ENCODE peak calls at places on chromosomes 13 and 19, in six cellular contexts. One of them, this sample, is unnamed.

GRCh38 chr19:16895467-16896097 is 6.8 kb downstream of the F2RL3 start:
- DNase-seq in ovary: peak; percentile 87
- DNase-seq in breast epithelium: no peak
- DNase-seq in uterus: no peak
- DNase-seq in Peyer's patch: no peak
- DNase-seq in NB4: peak; percentile 48
- DNase-seq in this sample: no peak

GRCh38 chr19:42441047-42441440 is 1.7 kb downstream of the CXCL17 start:
- DNase-seq in ovary: no peak
- DNase-seq in breast epithelium: no peak
- DNase-seq in uterus: no peak
- DNase-seq in Peyer's patch: no peak
- DNase-seq in NB4: peak; percentile 4
- DNase-seq in this sample: no peak

GRCh38 chr19:32674153-32674958 is 624 bp downstream of the ANKRD27 start:
- DNase-seq in ovary: no peak
- DNase-seq in breast epithelium: no peak
- DNase-seq in uterus: no peak
- DNase-seq in Peyer's patch: no peak
- DNase-seq in NB4: peak; percentile 40
- DNase-seq in this sample: no peak

GRCh38 chr19:35202722-35203674 is 25.5 kb downstream of the FAM187B start:
- DNase-seq in ovary: no peak
- DNase-seq in breast epithelium: no peak
- DNase-seq in uterus: no peak
- DNase-seq in Peyer's patch: no peak
- DNase-seq in NB4: no peak
- DNase-seq in this sample: no peak

GRCh38 chr13:35518337-35518736 is 41.8 kb upstream of the MAB21L1 start:
- DNase-seq in ovary: no peak
- DNase-seq in breast epithelium: no peak
- DNase-seq in uterus: no peak
- DNase-seq in Peyer's patch: no peak
- DNase-seq in NB4: no peak
- DNase-seq in this sample: no peak

GRCh38 chr19:17113127-17113785 is 37.7 kb downstream of the MYO9B start:
- DNase-seq in ovary: no peak
- DNase-seq in breast epithelium: no peak
- DNase-seq in uterus: no peak
- DNase-seq in Peyer's patch: no peak
- DNase-seq in NB4: no peak
- DNase-seq in this sample: no peak

GRCh38 chr19:55832676-55833075 is 877 bp upstream of the NLRP11 start:
- DNase-seq in ovary: no peak
- DNase-seq in breast epithelium: no peak
- DNase-seq in uterus: no peak
- DNase-seq in Peyer's patch: no peak
- DNase-seq in NB4: no peak
- DNase-seq in this sample: no peak

GRCh38 chr19:49596954-49597702 is 6.1 kb downstream of the PRR12 start:
- DNase-seq in ovary: peak; percentile 46
- DNase-seq in breast epithelium: no peak
- DNase-seq in uterus: no peak
- DNase-seq in Peyer's patch: no peak
- DNase-seq in NB4: no peak
- DNase-seq in this sample: no peak

GRCh38 chr19:22532388-22533310 is 101.5 kb upstream of the ZNF492 start:
- DNase-seq in ovary: peak; percentile 98
- DNase-seq in breast epithelium: peak; percentile 95
- DNase-seq in uterus: peak; percentile 94
- DNase-seq in Peyer's patch: peak; percentile 61
- DNase-seq in NB4: peak; percentile 91
- DNase-seq in this sample: peak; percentile 99

GRCh38 chr13:21684576-21684975 is 13.7 kb downstream of the FGF9 start:
- DNase-seq in ovary: no peak
- DNase-seq in breast epithelium: no peak
- DNase-seq in uterus: no peak
- DNase-seq in Peyer's patch: no peak
- DNase-seq in NB4: no peak
- DNase-seq in this sample: no peak
- TF ChIP-seq POLR2A in ovary: no peak
- TF ChIP-seq POLR2A in breast epithelium: no peak
- TF ChIP-seq POLR2A in uterus: no peak
- TF ChIP-seq POLR2A in Peyer's patch: no peak
- TF ChIP-seq POLR2A in NB4: no peak
- TF ChIP-seq POLR2A in this sample: no peak

GRCh38 chr13:76637651-76638111 is 248.5 kb downstream of the KCTD12 start:
- DNase-seq in ovary: no peak
- DNase-seq in breast epithelium: no peak
- DNase-seq in uterus: no peak
- DNase-seq in Peyer's patch: no peak
- DNase-seq in NB4: no peak
- DNase-seq in this sample: no peak
- TF ChIP-seq POLR2A in ovary: no peak
- TF ChIP-seq POLR2A in breast epithelium: no peak
- TF ChIP-seq POLR2A in uterus: no peak
- TF ChIP-seq POLR2A in Peyer's patch: no peak
- TF ChIP-seq POLR2A in NB4: no peak
- TF ChIP-seq POLR2A in this sample: no peak

GRCh38 chr13:38590796-38591507 is 95.9 kb upstream of the FREM2 start:
- DNase-seq in ovary: no peak
- DNase-seq in breast epithelium: no peak
- DNase-seq in uterus: no peak
- DNase-seq in Peyer's patch: no peak
- DNase-seq in NB4: no peak
- DNase-seq in this sample: no peak
- TF ChIP-seq POLR2A in ovary: no peak
- TF ChIP-seq POLR2A in breast epithelium: no peak
- TF ChIP-seq POLR2A in uterus: no peak
- TF ChIP-seq POLR2A in Peyer's patch: no peak
- TF ChIP-seq POLR2A in NB4: no peak
- TF ChIP-seq POLR2A in this sample: no peak

GRCh38 chr13:22993148-22993547 is 187.6 kb upstream of the SGCG start:
- DNase-seq in ovary: no peak
- DNase-seq in breast epithelium: no peak
- DNase-seq in uterus: no peak
- DNase-seq in Peyer's patch: no peak
- DNase-seq in NB4: no peak
- DNase-seq in this sample: no peak
- TF ChIP-seq POLR2A in ovary: no peak
- TF ChIP-seq POLR2A in breast epithelium: no peak
- TF ChIP-seq POLR2A in uterus: no peak
- TF ChIP-seq POLR2A in Peyer's patch: no peak
- TF ChIP-seq POLR2A in NB4: no peak
- TF ChIP-seq POLR2A in this sample: no peak

DNA sequence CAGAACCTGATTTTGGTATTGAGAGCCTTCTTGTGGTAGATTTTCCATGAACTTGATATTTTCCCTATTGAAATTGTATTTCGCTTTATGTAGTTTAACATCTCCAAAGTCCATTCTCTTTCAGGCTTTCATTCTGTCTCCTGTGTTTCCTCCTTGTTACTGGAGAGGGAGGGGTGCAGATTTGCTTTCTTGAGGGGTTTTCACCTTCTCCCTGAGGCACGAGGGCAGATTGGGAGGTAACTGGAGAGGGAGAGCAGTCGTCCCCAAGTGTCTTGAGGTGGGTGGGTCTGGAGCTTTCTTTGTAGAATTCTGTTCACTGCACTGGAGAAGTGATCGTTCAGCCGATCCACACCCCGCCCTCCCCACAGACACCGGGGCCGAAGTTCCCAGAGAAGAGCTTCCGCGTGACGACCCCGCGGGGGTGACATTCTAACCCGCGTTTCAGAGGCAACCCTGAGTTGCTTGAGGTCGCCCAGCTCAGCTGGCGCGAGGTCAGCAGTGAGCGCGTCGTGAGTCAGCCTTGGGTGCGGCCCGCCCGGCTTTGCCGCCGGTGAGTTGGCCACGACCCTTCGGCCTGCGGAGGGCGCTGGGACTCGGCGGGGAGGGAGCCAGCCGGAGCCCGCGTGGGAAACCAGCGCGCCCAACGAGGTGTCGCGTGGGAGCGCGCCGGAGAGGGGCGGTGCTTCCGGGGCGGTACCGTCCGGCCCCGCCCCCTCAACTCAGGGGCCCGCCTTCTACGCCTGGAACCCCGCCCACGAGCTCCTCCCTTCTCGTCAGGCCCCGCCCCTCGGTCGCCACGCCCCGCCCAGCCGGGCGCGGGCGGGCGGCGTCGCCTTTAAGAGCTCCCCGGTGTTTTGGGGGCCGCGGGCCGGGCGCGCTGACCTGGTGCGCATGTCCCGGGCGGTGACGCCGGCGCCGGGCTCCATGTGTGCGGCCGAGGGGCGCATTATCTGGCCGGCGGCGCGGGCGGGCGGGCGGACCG is at the start of gene GATAD2A:
- DNase-seq in ovary: peak; percentile 97
- DNase-seq in breast epithelium: peak; percentile 93
- DNase-seq in uterus: peak; percentile 96
- DNase-seq in Peyer's patch: peak; percentile 97
- DNase-seq in NB4: peak; percentile 91
- DNase-seq in this sample: peak; percentile 93
- TF ChIP-seq POLR2A in ovary: peak; percentile 44
- TF ChIP-seq POLR2A in breast epithelium: no peak
- TF ChIP-seq POLR2A in uterus: peak; percentile 56
- TF ChIP-seq POLR2A in Peyer's patch: peak; percentile 47
- TF ChIP-seq POLR2A in NB4: peak; percentile 50
- TF ChIP-seq POLR2A in this sample: peak; percentile 63